ENCODE peak calls at places on chromosomes 16 and 17, in nine cellular contexts. M, X, O, Q, I, R, S, P and G are unnamed samples. For H3K4me1, the result is how much of the 10 kb centered on the place peaks cover.

GRCh38 chr17:80017226-80018010 is 18.3 kb downstream of the TBC1D16 start:
- DNase-seq in S (no peak), O (no peak), P (no peak), I (no peak), R (no peak), Q (no peak), M (no peak), X (no peak), G (no peak)

GRCh38 chr17:63699638-63700527 is at the start of gene LIMD2:
- DNase-seq in X (peak), R (peak), S (peak), Q (peak), P (peak), I (no peak), M (peak), O (no peak), G (no peak)

GRCh38 chr17:78374631-78375274 is 3.7 kb upstream of the PGS1 start:
- DNase-seq in X (no peak), O (no peak), Q (no peak), R (no peak), S (no peak), I (no peak), M (no peak), P (no peak), G (no peak)

GRCh38 chr17:75738218-75738802 is 17.1 kb downstream of the ITGB4 start:
- DNase-seq in P (no peak), R (peak), O (no peak), X (no peak), M (peak), I (no peak), S (no peak), Q (no peak), G (no peak)

GRCh38 chr17:7354262-7354781 is 634 bp upstream of the TMEM95 start:
- DNase-seq in X (no peak), Q (no peak), R (no peak), P (no peak), S (peak), O (no peak), I (no peak), M (no peak), G (no peak)

GRCh38 chr16:85595812-85596495 is 17.2 kb upstream of the GSE1 start:
- DNase-seq in O (no peak), S (no peak), X (no peak), M (no peak), P (no peak), R (no peak), I (no peak), Q (no peak), G (no peak)

GRCh38 chr17:66398617-66399016 is 96.2 kb downstream of the PRKCA start:
- DNase-seq in Q (no peak), X (no peak), M (no peak), I (no peak), P (no peak), R (no peak), S (no peak), O (no peak), G (no peak)

GRCh38 chr16:49890876-49891275 is 35.0 kb upstream of the ZNF423 start:
- DNase-seq in M (no peak), X (no peak), I (no peak), O (no peak), Q (no peak), S (peak), R (no peak), P (no peak), G (peak)

GRCh38 chr17:59707971-59708425 is 544 bp downstream of the VMP1 start:
- DNase-seq in Q (peak), O (no peak), M (no peak), X (no peak), I (no peak), P (no peak), R (no peak), S (peak), G (no peak)

GRCh38 chr16:88022076-88023042 is 71.1 kb downstream of the BANP start:
- DNase-seq in P (no peak), R (no peak), O (peak), M (no peak), X (no peak), Q (no peak), I (no peak), S (no peak), G (no peak)

GRCh38 chr16:12617401-12617819 is 186.3 kb downstream of the CPPED1 start:
- DNase-seq in M (no peak), S (no peak), P (no peak), X (no peak), I (no peak), R (no peak), Q (no peak), O (no peak), G (no peak)

GRCh38 chr16:31074073-31074813 is at the start of the genes ZNF646 and ZNF668:
- DNase-seq in M (peak), R (peak), Q (peak), X (peak), I (peak), O (peak), P (peak), S (peak), G (peak)

GRCh38 chr16:53123753-53124152 is 69.0 kb downstream of the CHD9 start:
- DNase-seq in O (no peak), P (no peak), I (no peak), X (no peak), Q (no peak), R (no peak), S (no peak), M (no peak), G (no peak)

GRCh38 chr16:29765167-29766032 is 12.7 kb upstream of the ZG16 start:
- DNase-seq in X (no peak), Q (no peak), P (no peak), M (peak), S (no peak), R (peak), I (peak), O (no peak), G (peak)

GRCh38 chr16:49801290-49801689 is 54.6 kb downstream of the ZNF423 start:
- DNase-seq in P (no peak), Q (no peak), S (no peak), O (no peak), R (no peak), I (no peak), M (no peak), X (no peak), G (no peak)

GRCh38 chr17:31745964-31746650 is 112.9 kb downstream of the COPRS start:
- DNase-seq in M (no peak), P (no peak), X (no peak), Q (no peak), S (no peak), R (no peak), O (no peak), I (no peak), G (no peak)

GRCh38 chr17:19248923-19249574 is 11.9 kb downstream of the EPN2 start:
- DNase-seq in X (no peak), I (peak), R (no peak), M (peak), P (no peak), O (no peak), S (no peak), Q (no peak), G (no peak)

GRCh38 chr16:49688298-49688697 is 167.6 kb downstream of the ZNF423 start:
- DNase-seq in O (no peak), Q (no peak), I (no peak), R (no peak), M (no peak), X (no peak), P (no peak), S (no peak), G (no peak)

DNA sequence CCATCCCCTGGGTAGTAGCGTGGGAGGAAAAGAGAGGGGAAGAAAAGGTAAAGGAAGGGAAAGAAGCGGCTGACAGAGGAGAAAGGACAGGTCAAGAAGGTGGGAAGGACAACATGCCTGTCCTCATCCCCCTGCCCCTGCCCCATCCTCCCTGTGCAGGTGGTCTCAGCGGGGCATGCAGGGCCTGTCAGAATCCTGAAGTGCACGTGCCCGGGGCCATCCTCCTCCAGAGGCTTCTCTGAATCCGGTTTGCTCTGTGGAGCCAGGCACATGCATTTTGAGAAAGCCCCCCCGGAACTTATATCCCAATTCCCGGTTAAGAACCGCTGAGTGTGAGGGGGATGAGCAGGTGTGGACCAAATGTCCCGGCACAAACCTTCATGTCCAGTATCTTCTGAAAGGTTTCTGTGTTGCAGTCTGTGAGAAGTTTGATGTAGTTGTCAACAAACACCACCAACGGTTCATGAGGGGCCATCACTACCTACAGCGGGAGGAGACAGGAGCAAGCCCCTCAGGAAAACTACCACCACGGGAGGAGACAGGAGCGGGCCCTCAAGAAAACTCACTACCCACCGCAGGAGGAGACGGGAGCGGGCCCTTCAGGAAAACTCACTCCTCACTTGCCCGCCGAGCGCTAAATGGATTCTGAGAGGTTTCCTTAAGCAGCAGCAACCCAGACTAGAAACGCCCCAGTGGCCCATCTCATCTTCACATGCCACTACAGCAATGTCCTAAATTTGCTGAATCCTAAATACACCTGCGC is 167.0 kb upstream of the RPH3AL start:
- DNase-seq in S (no peak), Q (no peak), O (no peak), R (no peak), X (no peak), P (no peak), I (no peak), M (no peak), G (no peak)
- H3K4me1 ChIP-seq in S (under half), Q (under half), O (under half), R (under half), X (under half), P (under half), I (under half), M (under half), G (under half)

DNA sequence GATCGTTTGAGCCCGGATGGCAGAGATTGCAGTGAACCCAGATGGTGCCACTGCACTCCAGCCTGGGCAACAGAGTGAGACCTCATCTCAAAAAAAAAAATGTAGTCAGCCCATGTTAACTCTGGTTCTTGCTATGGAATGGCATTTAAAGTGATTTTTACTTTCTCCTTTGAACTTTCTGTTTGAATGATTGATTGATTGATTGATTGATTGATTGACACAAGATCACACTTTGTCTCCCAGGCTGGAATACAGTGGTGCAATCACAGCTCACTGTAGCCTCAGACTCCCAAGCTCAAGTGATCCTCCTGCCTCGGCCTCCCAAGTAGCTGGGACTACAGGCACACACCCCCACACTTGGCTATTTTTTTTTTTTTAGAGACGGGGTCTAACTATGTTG is 17.0 kb downstream of the SMTNL2 start:
- DNase-seq in R (no peak), I (no peak), Q (no peak), P (no peak), O (no peak), X (no peak), S (no peak), M (no peak), G (no peak)
- H3K27ac ChIP-seq in R (no peak), I (no peak), Q (no peak), P (no peak), O (no peak), X (no peak), S (peak), M (no peak), G (no peak)

GRCh38 chr16:525520-526180 is 1.9 kb upstream of the CAPN15 start:
- DNase-seq in R (no peak), S (no peak), O (no peak), Q (peak), P (no peak), I (peak), M (no peak), X (no peak), G (peak)
- H3K4me3 ChIP-seq in R (peak), S (no peak), O (no peak), Q (peak), P (peak), I (peak), M (peak), X (no peak), G (no peak)

GRCh38 chr17:82273327-82274133 is at the start of gene CSNK1D:
- DNase-seq in X (peak), P (peak), R (peak), I (peak), M (peak), S (peak), Q (peak), O (peak), G (peak)
- H3K4me1 ChIP-seq in X (under half), P (half or more), R (half or more), I (under half), M (under half), S (under half), Q (under half), O (under half), G (under half)